ENCODE peak calls at places on chromosomes 6 and 20, in eight cellular contexts. One of them, this sample, is unnamed.

GRCh38 chr6:150116195-150116800 is 26.5 kb upstream of the PPP1R14C start:
- DNase-seq in IMR-90: no peak
- DNase-seq in heart left ventricle: no peak
- DNase-seq in stomach: no peak
- DNase-seq in psoas muscle: no peak
- DNase-seq in brain microvascular endothelial cell: no peak
- DNase-seq in lung: no peak
- DNase-seq in PC-3: no peak
- DNase-seq in this sample: peak; percentile 76

GRCh38 chr6:45132059-45132458 is 196.1 kb upstream of the RUNX2 start:
- DNase-seq in lung: no peak
- DNase-seq in stomach: no peak
- DNase-seq in psoas muscle: no peak
- DNase-seq in heart left ventricle: no peak
- DNase-seq in PC-3: peak; percentile 73
- DNase-seq in IMR-90: no peak
- DNase-seq in brain microvascular endothelial cell: no peak
- DNase-seq in this sample: peak; percentile 10

GRCh38 chr6:90413867-90414266 is 117.2 kb upstream of the BACH2 start:
- DNase-seq in lung: no peak
- DNase-seq in PC-3: no peak
- DNase-seq in heart left ventricle: no peak
- DNase-seq in brain microvascular endothelial cell: no peak
- DNase-seq in stomach: no peak
- DNase-seq in IMR-90: peak; percentile 12
- DNase-seq in psoas muscle: no peak
- DNase-seq in this sample: peak; percentile 14

GRCh38 chr6:3808759-3809514 is 40.2 kb upstream of the FAM50B start:
- DNase-seq in brain microvascular endothelial cell: peak; percentile 88
- DNase-seq in IMR-90: peak; percentile 90
- DNase-seq in PC-3: peak; percentile 95
- DNase-seq in heart left ventricle: no peak
- DNase-seq in lung: peak; percentile 64
- DNase-seq in stomach: peak; percentile 55
- DNase-seq in psoas muscle: peak; percentile 66
- DNase-seq in this sample: peak; percentile 77

GRCh38 chr20:48679603-48680002 is 148.2 kb downstream of the PREX1 start:
- DNase-seq in psoas muscle: no peak
- DNase-seq in stomach: no peak
- DNase-seq in heart left ventricle: no peak
- DNase-seq in lung: no peak
- DNase-seq in brain microvascular endothelial cell: no peak
- DNase-seq in PC-3: peak; percentile 15
- DNase-seq in IMR-90: no peak
- DNase-seq in this sample: no peak

GRCh38 chr6:15781890-15782289 is 119.1 kb upstream of the DTNBP1 start:
- DNase-seq in brain microvascular endothelial cell: no peak
- DNase-seq in stomach: no peak
- DNase-seq in lung: no peak
- DNase-seq in psoas muscle: no peak
- DNase-seq in PC-3: no peak
- DNase-seq in IMR-90: no peak
- DNase-seq in heart left ventricle: no peak
- DNase-seq in this sample: no peak

GRCh38 chr20:19930461-19930860 is 86.7 kb upstream of the NAA20 start:
- DNase-seq in PC-3: no peak
- DNase-seq in psoas muscle: no peak
- DNase-seq in stomach: no peak
- DNase-seq in IMR-90: no peak
- DNase-seq in heart left ventricle: no peak
- DNase-seq in brain microvascular endothelial cell: no peak
- DNase-seq in lung: no peak
- DNase-seq in this sample: no peak

GRCh38 chr20:62321978-62322377 is 19.2 kb downstream of the ADRM1 start:
- DNase-seq in stomach: no peak
- DNase-seq in lung: no peak
- DNase-seq in brain microvascular endothelial cell: no peak
- DNase-seq in psoas muscle: no peak
- DNase-seq in IMR-90: no peak
- DNase-seq in PC-3: no peak
- DNase-seq in heart left ventricle: no peak
- DNase-seq in this sample: no peak

GRCh38 chr6:53614676-53615075 is 50.9 kb downstream of the KLHL31 start:
- DNase-seq in heart left ventricle: no peak
- DNase-seq in lung: no peak
- DNase-seq in IMR-90: no peak
- DNase-seq in PC-3: no peak
- DNase-seq in psoas muscle: no peak
- DNase-seq in stomach: no peak
- DNase-seq in brain microvascular endothelial cell: no peak
- DNase-seq in this sample: no peak

GRCh38 chr6:117520603-117521002 is 38.1 kb downstream of the DCBLD1 start:
- DNase-seq in lung: no peak
- DNase-seq in PC-3: no peak
- DNase-seq in psoas muscle: no peak
- DNase-seq in stomach: no peak
- DNase-seq in IMR-90: no peak
- DNase-seq in heart left ventricle: no peak
- DNase-seq in brain microvascular endothelial cell: no peak
- DNase-seq in this sample: no peak

GRCh38 chr6:7528565-7528964 is 12.9 kb upstream of the DSP start:
- DNase-seq in psoas muscle: no peak
- DNase-seq in lung: no peak
- DNase-seq in brain microvascular endothelial cell: peak; percentile 99
- DNase-seq in IMR-90: peak; percentile 96
- DNase-seq in PC-3: no peak
- DNase-seq in stomach: no peak
- DNase-seq in heart left ventricle: no peak
- DNase-seq in this sample: peak; percentile 96

GRCh38 chr6:119453242-119453641 is 103.7 kb upstream of the MAN1A1 start:
- DNase-seq in brain microvascular endothelial cell: no peak
- DNase-seq in heart left ventricle: no peak
- DNase-seq in IMR-90: no peak
- DNase-seq in psoas muscle: no peak
- DNase-seq in PC-3: no peak
- DNase-seq in stomach: no peak
- DNase-seq in lung: no peak
- DNase-seq in this sample: no peak

GRCh38 chr6:5995705-5996686 is 10.7 kb downstream of the NRN1 start:
- DNase-seq in lung: peak; percentile 59
- DNase-seq in stomach: no peak
- DNase-seq in PC-3: no peak
- DNase-seq in heart left ventricle: peak; percentile 80
- DNase-seq in psoas muscle: peak; percentile 61
- DNase-seq in brain microvascular endothelial cell: peak; percentile 72
- DNase-seq in IMR-90: peak; percentile 19
- DNase-seq in this sample: peak; percentile 4

GRCh38 chr6:111573118-111573883 is 32.4 kb downstream of the TRAF3IP2 start:
- DNase-seq in stomach: no peak
- DNase-seq in heart left ventricle: no peak
- DNase-seq in brain microvascular endothelial cell: peak; percentile 76
- DNase-seq in PC-3: peak; percentile 14
- DNase-seq in psoas muscle: no peak
- DNase-seq in IMR-90: peak; percentile 80
- DNase-seq in lung: no peak
- DNase-seq in this sample: peak; percentile 92

GRCh38 chr20:39052676-39053075 is 90.5 kb downstream of the DHX35 start:
- DNase-seq in brain microvascular endothelial cell: no peak
- DNase-seq in lung: no peak
- DNase-seq in PC-3: no peak
- DNase-seq in IMR-90: no peak
- DNase-seq in stomach: no peak
- DNase-seq in heart left ventricle: no peak
- DNase-seq in psoas muscle: no peak
- DNase-seq in this sample: no peak

GRCh38 chr20:62918830-62919229 is 7.5 kb downstream of the DIDO1 start:
- DNase-seq in brain microvascular endothelial cell: no peak
- DNase-seq in lung: no peak
- DNase-seq in PC-3: no peak
- DNase-seq in IMR-90: no peak
- DNase-seq in heart left ventricle: no peak
- DNase-seq in psoas muscle: no peak
- DNase-seq in stomach: no peak
- DNase-seq in this sample: no peak

GRCh38 chr20:53617791-53618489 is 24.3 kb upstream of the ZNF217 start:
- DNase-seq in lung: no peak
- DNase-seq in PC-3: no peak
- DNase-seq in psoas muscle: no peak
- DNase-seq in brain microvascular endothelial cell: no peak
- DNase-seq in IMR-90: no peak
- DNase-seq in stomach: peak; percentile 25
- DNase-seq in heart left ventricle: no peak
- DNase-seq in this sample: peak; percentile 31

GRCh38 chr6:81806793-81807565 is 54.5 kb upstream of the TENT5A start:
- DNase-seq in IMR-90: no peak
- DNase-seq in psoas muscle: no peak
- DNase-seq in stomach: no peak
- DNase-seq in brain microvascular endothelial cell: no peak
- DNase-seq in heart left ventricle: no peak
- DNase-seq in PC-3: peak; percentile 81
- DNase-seq in lung: no peak
- DNase-seq in this sample: peak; percentile 82

GRCh38 chr20:53338716-53339115 is 254.9 kb downstream of the ZNF217 start:
- DNase-seq in brain microvascular endothelial cell: no peak
- DNase-seq in PC-3: no peak
- DNase-seq in heart left ventricle: no peak
- DNase-seq in lung: no peak
- DNase-seq in psoas muscle: no peak
- DNase-seq in stomach: no peak
- DNase-seq in IMR-90: no peak
- DNase-seq in this sample: no peak

DNA sequence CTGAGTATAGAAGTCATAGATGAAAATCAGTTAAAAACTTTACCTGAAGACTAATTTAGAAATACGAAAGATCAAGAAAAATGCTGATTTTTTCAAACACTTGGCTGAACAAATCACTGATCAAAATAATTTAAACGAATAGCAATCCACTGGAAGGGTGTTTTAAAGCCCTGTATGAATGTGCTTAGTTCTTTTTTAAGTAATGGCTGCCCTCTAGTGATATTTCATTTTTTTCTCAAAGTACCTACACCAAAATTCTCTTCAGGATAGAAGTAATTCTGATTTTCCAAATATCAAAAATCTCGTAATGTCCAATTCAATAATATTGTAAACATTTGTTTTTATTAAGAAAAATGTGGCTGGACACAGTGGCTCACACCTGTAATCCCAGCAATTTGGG is 32.5 kb downstream of the AKAP7 start:
- DNase-seq in brain microvascular endothelial cell: no peak
- DNase-seq in heart left ventricle: no peak
- DNase-seq in PC-3: peak; percentile 2
- DNase-seq in stomach: no peak
- DNase-seq in IMR-90: peak; percentile 17
- DNase-seq in psoas muscle: no peak
- DNase-seq in lung: no peak
- DNase-seq in this sample: no peak
- TF ChIP-seq CTCF in brain microvascular endothelial cell: no peak
- TF ChIP-seq CTCF in heart left ventricle: peak; percentile 20
- TF ChIP-seq CTCF in PC-3: peak; percentile 43
- TF ChIP-seq CTCF in stomach: no peak
- TF ChIP-seq CTCF in IMR-90: peak; percentile 38
- TF ChIP-seq CTCF in psoas muscle: no peak
- TF ChIP-seq CTCF in lung: no peak
- TF ChIP-seq CTCF in this sample: no peak

GRCh38 chr20:277496-277781 is 13.1 kb downstream of the C20orf96 start:
- DNase-seq in stomach: no peak
- DNase-seq in psoas muscle: no peak
- DNase-seq in brain microvascular endothelial cell: no peak
- DNase-seq in PC-3: no peak
- DNase-seq in lung: no peak
- DNase-seq in IMR-90: no peak
- DNase-seq in heart left ventricle: no peak
- DNase-seq in this sample: no peak
- H3K36me3 ChIP-seq in stomach: peaks cover 11% of the 10 kb centered on the region
- H3K36me3 ChIP-seq in psoas muscle: peaks cover 18% of the 10 kb centered on the region
- H3K36me3 ChIP-seq in brain microvascular endothelial cell: peaks cover 8% of the 10 kb centered on the region
- H3K36me3 ChIP-seq in PC-3: peaks cover 11% of the 10 kb centered on the region
- H3K36me3 ChIP-seq in lung: no peaks in the 10 kb centered on the region
- H3K36me3 ChIP-seq in IMR-90: peaks cover 36% of the 10 kb centered on the region
- H3K36me3 ChIP-seq in heart left ventricle: no peaks in the 10 kb centered on the region
- H3K36me3 ChIP-seq in this sample: no peaks in the 10 kb centered on the region

GRCh38 chr6:26592649-26593048 is 4.1 kb upstream of the ABT1 start:
- DNase-seq in psoas muscle: no peak
- DNase-seq in stomach: no peak
- DNase-seq in IMR-90: no peak
- DNase-seq in heart left ventricle: no peak
- DNase-seq in brain microvascular endothelial cell: no peak
- DNase-seq in lung: no peak
- DNase-seq in PC-3: peak; percentile 12
- DNase-seq in this sample: no peak
- TF ChIP-seq CTCF in psoas muscle: no peak
- TF ChIP-seq CTCF in stomach: no peak
- TF ChIP-seq CTCF in IMR-90: no peak
- TF ChIP-seq CTCF in heart left ventricle: no peak
- TF ChIP-seq CTCF in brain microvascular endothelial cell: no peak
- TF ChIP-seq CTCF in lung: no peak
- TF ChIP-seq CTCF in PC-3: no peak
- TF ChIP-seq CTCF in this sample: no peak

GRCh38 chr20:3738109-3739053 is 5.9 kb downstream of the HSPA12B start:
- DNase-seq in brain microvascular endothelial cell: no peak
- DNase-seq in PC-3: no peak
- DNase-seq in lung: no peak
- DNase-seq in heart left ventricle: peak; percentile 48
- DNase-seq in IMR-90: no peak
- DNase-seq in stomach: no peak
- DNase-seq in psoas muscle: no peak
- DNase-seq in this sample: no peak

GRCh38 chr20:3739054-3739925 is 6.8 kb downstream of the HSPA12B start:
- DNase-seq in stomach: no peak
- DNase-seq in IMR-90: no peak
- DNase-seq in psoas muscle: no peak
- DNase-seq in lung: no peak
- DNase-seq in PC-3: no peak
- DNase-seq in brain microvascular endothelial cell: no peak
- DNase-seq in heart left ventricle: peak; percentile 69
- DNase-seq in this sample: no peak

GRCh38 chr20:3741846-3742458 is 9.5 kb downstream of the HSPA12B start:
- DNase-seq in heart left ventricle: peak; percentile 41
- DNase-seq in IMR-90: no peak
- DNase-seq in brain microvascular endothelial cell: no peak
- DNase-seq in PC-3: no peak
- DNase-seq in psoas muscle: no peak
- DNase-seq in stomach: no peak
- DNase-seq in lung: no peak
- DNase-seq in this sample: no peak

GRCh38 chr20:3740600-3741301 is 8.3 kb downstream of the HSPA12B start:
- DNase-seq in brain microvascular endothelial cell: no peak
- DNase-seq in IMR-90: no peak
- DNase-seq in stomach: no peak
- DNase-seq in lung: no peak
- DNase-seq in heart left ventricle: peak; percentile 62
- DNase-seq in psoas muscle: no peak
- DNase-seq in PC-3: no peak
- DNase-seq in this sample: no peak

GRCh38 chr20:3739926-3740599 is 7.6 kb downstream of the HSPA12B start:
- DNase-seq in stomach: no peak
- DNase-seq in PC-3: no peak
- DNase-seq in brain microvascular endothelial cell: no peak
- DNase-seq in IMR-90: no peak
- DNase-seq in psoas muscle: no peak
- DNase-seq in heart left ventricle: peak; percentile 54
- DNase-seq in lung: no peak
- DNase-seq in this sample: no peak
- H3K36me3 ChIP-seq in stomach: no peaks in the 10 kb centered on the region
- H3K36me3 ChIP-seq in PC-3: no peaks in the 10 kb centered on the region
- H3K36me3 ChIP-seq in brain microvascular endothelial cell: no peaks in the 10 kb centered on the region
- H3K36me3 ChIP-seq in IMR-90: no peaks in the 10 kb centered on the region
- H3K36me3 ChIP-seq in psoas muscle: no peaks in the 10 kb centered on the region
- H3K36me3 ChIP-seq in heart left ventricle: no peaks in the 10 kb centered on the region
- H3K36me3 ChIP-seq in lung: no peaks in the 10 kb centered on the region
- H3K36me3 ChIP-seq in this sample: no peaks in the 10 kb centered on the region

This sample was measured in bronchial epithelial cell.